ENCODE peak calls at places on chromosomes 11 and 22, in ten cellular contexts. Y is left ventricle myocardium inferior; M is kidney; J is tibial nerve; T is OCI-LY7; F is adipocyte; D is body of pancreas; I is CD4-positive, alpha-beta memory T cell; K is SK-N-SH; U is stomach. S is an unnamed sample. For H3K4me1, the result is how much of the 10 kb centered on the place peaks cover.

GRCh38 chr22:42635531-42635930 is 4.9 kb downstream of the ATP5MGL start:
- DNase-seq in I (no peak), F (peak), U (peak), M (no peak), J (peak), Y (peak), T (no peak), K (no peak), D (no peak), S (no peak)

GRCh38 chr11:56876621-56877312 is 111.9 kb upstream of the OR5AK2 start:
- DNase-seq in U (no peak), F (peak), D (no peak), Y (no peak), T (no peak), I (no peak), M (no peak), J (no peak), K (no peak), S (no peak)

GRCh38 chr11:94938399-94939055 is 34.8 kb downstream of the CWC15 start:
- DNase-seq in F (peak), Y (peak), I (no peak), T (no peak), D (peak), K (peak), J (peak), M (peak), U (no peak), S (no peak)

GRCh38 chr11:123653405-123653996 is 923 bp downstream of the SCN3B start:
- DNase-seq in M (no peak), D (no peak), K (no peak), T (no peak), I (no peak), U (no peak), J (no peak), F (no peak), Y (no peak), S (no peak)

GRCh38 chr22:25409240-25409639 is 155.2 kb upstream of the GRK3 start:
- DNase-seq in K (no peak), F (no peak), D (no peak), I (no peak), Y (peak), T (no peak), M (peak), J (no peak), U (no peak), S (no peak)

GRCh38 chr11:62708423-62709261 is 1.2 kb downstream of the GNG3 start:
- DNase-seq in M (no peak), Y (no peak), D (peak), F (no peak), J (no peak), I (peak), U (peak), T (no peak), K (no peak), S (no peak)

GRCh38 chr22:25077056-25077455 is 122.6 kb upstream of the CRYBB3 start:
- DNase-seq in K (no peak), M (no peak), T (no peak), U (no peak), F (no peak), Y (no peak), J (no peak), D (no peak), I (no peak), S (no peak)

GRCh38 chr22:50244420-50245213 is at the start of gene TUBGCP6:
- DNase-seq in U (peak), J (peak), D (peak), M (peak), Y (peak), K (peak), I (peak), T (peak), F (peak), S (peak)

GRCh38 chr11:132142102-132142501 is 771.7 kb downstream of the NTM start:
- DNase-seq in J (no peak), F (no peak), M (no peak), I (no peak), K (no peak), D (no peak), Y (no peak), T (no peak), U (no peak), S (no peak)

GRCh38 chr11:62256281-62256680 is 13.7 kb upstream of the SCGB2A2 start:
- DNase-seq in T (no peak), D (no peak), J (no peak), U (no peak), I (no peak), F (no peak), Y (no peak), M (no peak), K (no peak), S (no peak)

GRCh38 chr22:49630448-49630946 is 197.2 kb downstream of the BRD1 start:
- DNase-seq in F (no peak), K (no peak), Y (no peak), M (peak), T (no peak), J (no peak), U (no peak), I (no peak), D (no peak), S (peak)

GRCh38 chr11:108851781-108852180 is 186.9 kb downstream of the DDX10 start:
- DNase-seq in D (no peak), U (no peak), T (no peak), J (no peak), K (no peak), M (no peak), Y (no peak), I (no peak), F (no peak), S (no peak)

GRCh38 chr11:73405146-73405510 is 28.9 kb downstream of the RELT start:
- DNase-seq in K (no peak), T (no peak), D (no peak), Y (no peak), J (no peak), I (no peak), F (no peak), U (no peak), M (no peak), S (no peak)
- H3K4me1 ChIP-seq in K (under half), T (under half), D (under half), Y (under half), J (under half), I (under half), F (under half), U (under half), M (under half), S (under half)

DNA sequence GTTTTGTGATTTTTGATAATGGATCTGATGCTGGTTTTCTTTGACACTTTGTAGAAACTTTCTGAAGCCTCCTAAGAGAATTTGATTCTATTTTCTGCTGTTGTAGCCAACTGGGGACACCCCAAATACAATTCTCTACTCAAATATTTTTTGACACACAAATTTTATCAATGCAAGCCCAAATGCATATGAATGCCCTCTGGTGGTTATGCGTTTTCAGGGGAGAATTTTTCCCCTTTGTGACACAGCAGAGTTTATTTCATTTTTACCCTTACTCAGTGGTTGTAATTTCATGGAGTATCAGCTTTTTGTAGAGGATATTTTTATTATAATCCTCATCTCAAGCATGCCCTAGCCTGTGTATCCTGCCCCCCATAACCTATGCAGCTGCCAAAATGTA is 44.7 kb upstream of the MTMR2 start:
- DNase-seq in F (no peak), I (no peak), U (no peak), M (no peak), Y (no peak), D (no peak), T (peak), K (no peak), J (no peak), S (no peak)
- H3K4me1 ChIP-seq in F (under half), I (under half), U (under half), M (under half), Y (under half), D (under half), T (under half), K (under half), J (under half), S (under half)

GRCh38 chr11:1047576-1048156 is 11.1 kb upstream of the MUC6 start:
- DNase-seq in K (no peak), F (no peak), D (no peak), J (no peak), Y (no peak), M (peak), T (no peak), U (no peak), I (no peak), S (no peak)

GRCh38 chr11:1049911-1050580 is 13.5 kb upstream of the MUC6 start:
- DNase-seq in M (peak), Y (no peak), F (no peak), I (no peak), U (no peak), D (peak), K (peak), J (no peak), T (no peak), S (no peak)

GRCh38 chr11:1049431-1049891 is 12.9 kb upstream of the MUC6 start:
- DNase-seq in Y (no peak), K (no peak), J (no peak), M (peak), F (no peak), I (no peak), U (peak), D (peak), T (no peak), S (no peak)

GRCh38 chr11:1049071-1049405 is 12.5 kb upstream of the MUC6 start:
- DNase-seq in F (no peak), T (no peak), D (no peak), Y (no peak), J (no peak), K (no peak), M (peak), U (no peak), I (no peak), S (no peak)

DNA sequence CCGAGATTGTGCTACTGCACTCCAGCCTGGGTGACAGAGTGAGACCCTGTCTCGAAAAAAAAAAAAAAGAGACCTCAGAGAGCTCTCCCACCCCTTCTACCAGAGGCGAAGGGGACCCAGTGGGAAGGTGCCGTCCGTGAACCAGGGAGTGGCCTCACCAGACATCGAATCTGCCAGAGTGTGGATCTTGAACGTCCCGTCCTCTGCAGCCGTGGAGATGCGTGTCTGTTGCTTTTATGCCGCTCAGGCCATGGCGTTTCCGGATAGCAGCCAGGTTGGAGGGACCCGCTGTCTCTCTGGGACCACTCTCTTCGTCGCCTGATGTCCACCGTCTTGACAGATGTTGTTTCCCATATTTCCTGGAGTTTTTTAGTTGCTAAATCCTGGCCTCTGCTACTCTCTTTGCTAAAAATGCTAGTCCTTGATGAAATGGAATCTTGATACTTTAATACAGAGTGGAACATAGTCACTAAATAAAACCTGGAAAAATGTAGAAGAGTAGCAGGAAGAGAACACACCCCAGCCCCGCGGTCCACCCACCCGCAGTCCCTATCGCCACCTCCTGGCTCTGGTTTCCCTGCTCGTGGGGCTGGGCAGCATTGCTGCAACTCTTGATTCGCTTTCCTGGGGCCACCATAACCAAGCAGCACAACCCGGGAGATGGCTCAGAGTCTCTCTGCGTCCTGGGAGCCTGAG is 12.0 kb upstream of the MUC6 start:
- DNase-seq in J (no peak), Y (no peak), F (no peak), D (no peak), M (peak), I (no peak), K (peak), T (no peak), U (no peak), S (no peak)
- H3K4me1 ChIP-seq in J (under half), Y (under half), F (under half), D (under half), M (under half), I (under half), K (under half), T (under half), U (under half), S (under half)

GRCh38 chr22:30411780-30412179 is 13.8 kb upstream of the MTFP1 start:
- DNase-seq in M (no peak), I (no peak), K (no peak), U (no peak), F (no peak), J (no peak), D (no peak), T (no peak), Y (no peak), S (no peak)

GRCh38 chr22:30414525-30415047 is 11.0 kb upstream of the MTFP1 start:
- DNase-seq in D (no peak), I (no peak), U (no peak), Y (no peak), M (no peak), T (no peak), F (no peak), K (no peak), J (no peak), S (no peak)

GRCh38 chr22:30413745-30414524 is 11.6 kb upstream of the MTFP1 start:
- DNase-seq in U (no peak), I (no peak), F (no peak), T (no peak), D (no peak), J (no peak), Y (no peak), M (no peak), K (no peak), S (no peak)

GRCh38 chr22:30416403-30416802 is 9.2 kb upstream of the MTFP1 start:
- DNase-seq in K (no peak), M (no peak), D (no peak), F (no peak), Y (no peak), U (no peak), T (no peak), I (no peak), J (no peak), S (no peak)

GRCh38 chr22:30413001-30413400 is 12.6 kb upstream of the MTFP1 start:
- DNase-seq in U (no peak), J (no peak), Y (no peak), F (no peak), K (no peak), I (no peak), D (no peak), T (no peak), M (no peak), S (no peak)
- H3K4me1 ChIP-seq in U (under half), J (under half), Y (under half), F (under half), K (under half), I (under half), D (under half), T (under half), M (under half), S (under half)

DNA sequence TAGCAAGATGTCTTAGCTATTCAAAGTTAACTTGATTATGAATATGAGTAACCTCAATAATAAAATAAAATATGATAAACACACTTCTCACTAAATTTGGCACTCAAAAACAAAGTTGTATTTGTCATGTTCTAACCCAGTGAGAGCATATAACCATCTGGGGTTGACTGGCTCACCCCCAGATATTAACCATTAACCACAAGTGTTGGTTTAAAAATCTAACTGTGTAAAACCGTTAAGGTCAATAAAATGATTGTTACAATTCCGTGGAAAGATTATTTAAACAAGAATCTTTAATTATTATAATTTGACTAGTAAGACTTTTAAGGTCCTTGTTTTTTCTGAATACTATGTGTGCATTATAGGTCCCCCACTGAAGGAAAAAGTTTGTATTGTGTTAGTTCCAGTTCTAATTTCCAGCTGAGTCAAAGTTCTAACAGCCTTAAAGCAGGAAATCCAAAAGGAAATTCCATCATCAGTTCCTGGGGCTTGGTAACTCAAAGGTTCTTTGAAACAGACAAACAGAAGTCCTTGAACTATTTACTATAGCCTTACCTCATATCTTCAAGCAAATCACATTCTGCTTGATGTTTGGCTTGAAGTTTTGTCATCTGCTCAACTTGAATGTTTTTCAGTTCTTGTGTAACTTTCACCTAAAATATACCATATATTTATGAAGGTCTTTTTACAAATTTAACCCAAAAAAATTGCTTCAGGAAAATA is 2.5 kb downstream of the FCHSD2 start:
- DNase-seq in M (no peak), Y (no peak), U (no peak), T (no peak), K (no peak), I (no peak), J (no peak), F (peak), D (no peak), S (no peak)
- H3K4me1 ChIP-seq in M (under half), Y (half or more), U (half or more), T (half or more), K (under half), I (half or more), J (under half), F (under half), D (under half), S (under half)

GRCh38 chr11:73380321-73380720 is 4.1 kb downstream of the RELT start:
- DNase-seq in I (peak), J (no peak), U (no peak), Y (no peak), T (no peak), F (no peak), M (no peak), K (no peak), D (no peak), S (no peak)

GRCh38 chr11:73382183-73382582 is 6.0 kb downstream of the RELT start:
- DNase-seq in U (no peak), D (no peak), I (peak), K (no peak), J (no peak), F (no peak), M (no peak), Y (no peak), T (no peak), S (no peak)

GRCh38 chr11:73382747-73383146 is 6.5 kb downstream of the RELT start:
- DNase-seq in K (no peak), U (no peak), F (no peak), M (no peak), I (peak), J (no peak), Y (no peak), D (no peak), T (peak), S (no peak)

GRCh38 chr11:73380897-73381410 is 4.8 kb downstream of the RELT start:
- DNase-seq in K (no peak), U (no peak), Y (no peak), I (no peak), J (no peak), F (no peak), T (no peak), M (no peak), D (no peak), S (peak)

GRCh38 chr11:73381589-73381988 is 5.4 kb downstream of the RELT start:
- DNase-seq in I (peak), M (no peak), J (no peak), T (no peak), F (no peak), U (no peak), D (no peak), K (no peak), Y (no peak), S (no peak)
- H3K4me1 ChIP-seq in I (half or more), M (under half), J (half or more), T (half or more), F (under half), U (half or more), D (under half), K (under half), Y (half or more), S (under half)

DNA sequence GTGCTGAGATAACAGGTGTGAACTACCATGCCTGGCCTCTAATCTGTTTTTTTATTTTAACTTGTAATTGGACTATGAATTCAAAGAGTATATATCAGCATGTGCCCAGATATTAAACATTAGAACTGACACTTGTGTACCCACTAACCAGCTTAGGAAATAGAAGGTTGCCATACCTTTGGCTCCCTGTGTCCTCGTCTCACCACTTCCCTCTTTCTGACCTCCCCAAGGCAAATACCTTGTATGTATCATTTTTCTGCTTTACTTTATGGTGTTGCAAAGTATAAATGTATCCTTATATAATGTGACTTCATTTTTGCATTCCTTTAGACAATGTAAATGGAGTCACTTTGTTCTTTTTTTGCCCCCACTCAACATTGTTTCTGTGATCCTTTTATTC is 9.1 kb downstream of the PPP6R3 start:
- DNase-seq in D (no peak), J (no peak), F (no peak), M (no peak), T (no peak), I (no peak), K (no peak), U (no peak), Y (no peak), S (no peak)
- H3K4me1 ChIP-seq in D (half or more), J (half or more), F (half or more), M (under half), T (under half), I (half or more), K (under half), U (half or more), Y (half or more), S (under half)

GRCh38 chr22:35892192-35892591 is 136.4 kb downstream of the RBFOX2 start:
- DNase-seq in J (no peak), U (no peak), T (no peak), D (no peak), Y (no peak), M (no peak), K (no peak), F (no peak), I (no peak), S (no peak)
- H3K4me1 ChIP-seq in J (under half), U (half or more), T (half or more), D (under half), Y (half or more), M (under half), K (under half), F (under half), I (under half), S (under half)

S was measured in neural progenitor cell.